ENCODE peak calls at places on chromosomes 5 and 9, in six cellular contexts. T is islet precursor cell, S is endothelial cell, F is left kidney, U is dorsolateral prefrontal cortex, Y is HuH-7.5. I is an unnamed sample.

GRCh38 chr5:39850291-39850690 is 425.5 kb upstream of the DAB2 start:
- DNase-seq in Y (no peak), F (no peak), S (no peak), U (no peak), T (no peak), I (no peak)

GRCh38 chr5:180291234-180291940 is 496 bp downstream of the MAPK9 start:
- DNase-seq in S (peak; percentile 44), Y (peak; percentile 46), F (peak; percentile 53), T (peak; percentile 67), U (no peak), I (peak; percentile 68)

GRCh38 chr5:59222687-59223511 is 640.0 kb downstream of the RAB3C start:
- DNase-seq in Y (no peak), F (no peak), U (no peak), T (no peak), S (no peak), I (no peak)

GRCh38 chr5:145903862-145904261 is 31.0 kb upstream of the GRXCR2 start:
- DNase-seq in U (no peak), S (no peak), Y (no peak), F (no peak), T (no peak), I (no peak)

GRCh38 chr5:133269707-133270106 is 217.9 kb downstream of the HSPA4 start:
- DNase-seq in T (no peak), S (no peak), F (peak; percentile 60), U (no peak), Y (no peak), I (no peak)

GRCh38 chr5:17374973-17375844 is 122.8 kb upstream of the TAF11L2 start:
- DNase-seq in F (peak; percentile 35), U (no peak), S (no peak), Y (no peak), T (peak; percentile 95), I (peak; percentile 82)

GRCh38 chr5:137142371-137143243 is 356.5 kb downstream of the SPOCK1 start:
- DNase-seq in T (no peak), U (no peak), F (peak; percentile 73), Y (no peak), S (no peak), I (no peak)

GRCh38 chr9:126326228-126327015 is at the start of gene MVB12B:
- DNase-seq in F (peak; percentile 85), Y (peak; percentile 64), U (no peak), S (peak; percentile 45), T (peak; percentile 62), I (peak; percentile 73)

GRCh38 chr9:12816656-12817101 is 41.9 kb downstream of the LURAP1L start:
- DNase-seq in F (no peak), U (no peak), S (no peak), T (no peak), Y (no peak), I (no peak)

GRCh38 chr5:52861368-52861767 is 73.7 kb downstream of the ITGA1 start:
- DNase-seq in U (no peak), F (no peak), T (no peak), S (no peak), Y (no peak), I (no peak)

GRCh38 chr5:14296533-14297331 is 153.6 kb downstream of the TRIO start:
- DNase-seq in T (no peak), U (no peak), Y (no peak), F (no peak), S (no peak), I (no peak)

GRCh38 chr9:116342071-116342470 is 188.5 kb downstream of the PAPPA start:
- DNase-seq in U (no peak), F (no peak), Y (no peak), S (no peak), T (no peak), I (no peak)

GRCh38 chr5:95809414-95809960 is 13.0 kb downstream of the GLRX start:
- DNase-seq in F (no peak), S (no peak), Y (no peak), T (peak; percentile 48), U (no peak), I (peak; percentile 47)

GRCh38 chr9:74846771-74847170 is 41.0 kb downstream of the TRPM6 start:
- DNase-seq in Y (no peak), U (no peak), T (no peak), F (no peak), S (no peak), I (no peak)

GRCh38 chr9:134993416-134993815 is 75.7 kb upstream of the FCN1 start:
- DNase-seq in Y (no peak), U (peak; percentile 6), F (no peak), S (no peak), T (no peak), I (no peak)

GRCh38 chr9:137048655-137049543 is 2.9 kb upstream of the NPDC1 start:
- DNase-seq in U (no peak), T (peak; percentile 72), Y (no peak), S (no peak), F (peak; percentile 28), I (peak; percentile 80)

GRCh38 chr9:95874303-95874988 is 1.0 kb upstream of the ERCC6L2 start:
- DNase-seq in S (no peak), U (no peak), Y (no peak), T (no peak), F (peak; percentile 29), I (peak; percentile 47)

GRCh38 chr5:6496207-6496584 is 47.5 kb downstream of the UBE2QL1 start:
- DNase-seq in T (no peak), Y (no peak), U (no peak), S (no peak), F (peak; percentile 6), I (no peak)

GRCh38 chr5:10735569-10736255 is 25.3 kb downstream of the DAP start:
- DNase-seq in T (no peak), S (no peak), F (peak; percentile 24), Y (no peak), U (no peak), I (no peak)

GRCh38 chr5:139457653-139458306 is 4.8 kb downstream of the ECSCR start:
- DNase-seq in S (no peak), T (no peak), U (no peak), F (no peak), Y (no peak), I (no peak)

GRCh38 chr9:87614402-87614801 is 111.5 kb upstream of the CTSL start:
- DNase-seq in F (no peak), Y (no peak), U (no peak), T (no peak), S (no peak), I (peak; percentile 24)

GRCh38 chr9:126499005-126499910 is 114.5 kb upstream of the LMX1B start:
- DNase-seq in U (no peak), T (no peak), S (peak; percentile 64), F (peak; percentile 68), Y (peak; percentile 71), I (peak; percentile 85)

GRCh38 chr9:16032799-16033198 is 480.0 kb downstream of the CCDC171 start:
- DNase-seq in T (peak; percentile 86), S (no peak), U (no peak), Y (no peak), F (peak; percentile 67), I (peak; percentile 67)

GRCh38 chr9:91546574-91546973 is 122.9 kb upstream of the NFIL3 start:
- DNase-seq in S (no peak), T (no peak), F (no peak), U (no peak), Y (no peak), I (no peak)

GRCh38 chr5:77550416-77550815 is 58.3 kb upstream of the WDR41 start:
- DNase-seq in T (no peak), Y (no peak), U (no peak), F (no peak), S (no peak), I (no peak)

GRCh38 chr5:130425405-130425804 is 521.1 kb downstream of the CHSY3 start:
- DNase-seq in S (no peak), Y (no peak), U (no peak), F (no peak), T (no peak), I (no peak)

GRCh38 chr5:141261238-141261546 is 16.0 kb downstream of the PCDHB15 start:
- DNase-seq in S (no peak), Y (no peak), U (no peak), T (no peak), F (no peak), I (no peak)

GRCh38 chr9:101601904-101602765 is 7.4 kb upstream of the PPP3R2 start:
- DNase-seq in U (no peak), S (peak; percentile 38), T (peak; percentile 66), F (peak; percentile 79), Y (peak; percentile 49), I (peak; percentile 68)

GRCh38 chr5:145912019-145912418 is 24.4 kb upstream of the SH3RF2 start:
- DNase-seq in T (no peak), U (no peak), F (no peak), Y (no peak), S (no peak), I (no peak)

GRCh38 chr9:17462869-17463464 is 115.9 kb upstream of the SH3GL2 start:
- DNase-seq in S (peak; percentile 36), F (peak; percentile 76), U (no peak), T (no peak), Y (no peak), I (peak; percentile 57)

GRCh38 chr9:36924071-36924470 is 110.0 kb downstream of the PAX5 start:
- DNase-seq in F (no peak), U (no peak), S (no peak), Y (no peak), T (peak; percentile 69), I (peak; percentile 53)

GRCh38 chr5:137361275-137361674 is 137.9 kb downstream of the SPOCK1 start:
- DNase-seq in U (no peak), F (no peak), Y (no peak), S (no peak), T (no peak), I (no peak)

GRCh38 chr9:90637626-90638025 is 5.0 kb downstream of the DIRAS2 start:
- DNase-seq in U (no peak), S (no peak), T (no peak), Y (no peak), F (no peak), I (no peak)

GRCh38 chr5:77272206-77272605 is 61.7 kb downstream of the PDE8B start:
- DNase-seq in Y (no peak), S (no peak), F (no peak), U (no peak), T (no peak), I (no peak)

GRCh38 chr5:117760114-117760513 is 1185.5 kb upstream of the SEMA6A start:
- DNase-seq in U (no peak), T (no peak), Y (no peak), S (no peak), F (no peak), I (no peak)

GRCh38 chr5:158380661-158381060 is 521.7 kb upstream of the CLINT1 start:
- DNase-seq in U (no peak), Y (no peak), F (no peak), T (no peak), S (no peak), I (peak; percentile 50)

GRCh38 chr5:126335871-126336270 is 87.3 kb upstream of the GRAMD2B start:
- DNase-seq in U (no peak), T (no peak), F (peak; percentile 47), Y (no peak), S (no peak), I (no peak)

GRCh38 chr9:128607642-128608350 is 48.9 kb downstream of the DYNC2I2 start:
- DNase-seq in Y (no peak), T (no peak), U (peak; percentile 44), F (no peak), S (no peak), I (no peak)

GRCh38 chr9:135888766-135889394 is 18.5 kb downstream of the CAMSAP1 start:
- DNase-seq in F (no peak), Y (no peak), S (no peak), U (no peak), T (no peak), I (no peak)

I was measured in endodermal cell.